ENCODE peak calls at places on chromosome 7, in four cellular contexts. One of them, this sample, is unnamed.

GRCh38 chr7:139574618-139575337 is 51.3 kb downstream of the CLEC2L start:
- DNase-seq in H9: no peak
- DNase-seq in IMR-90: no peak
- DNase-seq in H1: no peak
- DNase-seq in this sample: no peak

GRCh38 chr7:137703291-137704010 is 143.3 kb downstream of the DGKI start:
- DNase-seq in H9: no peak
- DNase-seq in IMR-90: no peak
- DNase-seq in H1: no peak
- DNase-seq in this sample: no peak

GRCh38 chr7:57205000-57205399 is 72.8 kb upstream of the ZNF479 start:
- DNase-seq in H9: no peak
- DNase-seq in IMR-90: no peak
- DNase-seq in H1: no peak
- DNase-seq in this sample: no peak

GRCh38 chr7:20542594-20542993 is 72.9 kb upstream of the ABCB5 start:
- DNase-seq in H9: no peak
- DNase-seq in IMR-90: no peak
- DNase-seq in H1: no peak
- DNase-seq in this sample: no peak

GRCh38 chr7:21542891-21543527 is at the start of gene DNAH11:
- DNase-seq in H9: peak
- DNase-seq in IMR-90: no peak
- DNase-seq in H1: peak
- DNase-seq in this sample: peak

GRCh38 chr7:68309806-68310205 is 1288.5 kb upstream of the AUTS2 start:
- DNase-seq in H9: no peak
- DNase-seq in IMR-90: no peak
- DNase-seq in H1: no peak
- DNase-seq in this sample: peak

GRCh38 chr7:131106681-131107342 is 220.9 kb upstream of the MKLN1 start:
- DNase-seq in H9: peak
- DNase-seq in IMR-90: no peak
- DNase-seq in H1: peak
- DNase-seq in this sample: peak

GRCh38 chr7:29296421-29296820 is 101.8 kb downstream of the CHN2 start:
- DNase-seq in H9: no peak
- DNase-seq in IMR-90: no peak
- DNase-seq in H1: no peak
- DNase-seq in this sample: no peak

GRCh38 chr7:98555403-98555802 is 61.7 kb upstream of the NPTX2 start:
- DNase-seq in H9: no peak
- DNase-seq in IMR-90: no peak
- DNase-seq in H1: no peak
- DNase-seq in this sample: no peak

GRCh38 chr7:105618016-105618296 is 36.7 kb upstream of the EFCAB10 start:
- DNase-seq in H9: no peak
- DNase-seq in IMR-90: no peak
- DNase-seq in H1: no peak
- DNase-seq in this sample: no peak

GRCh38 chr7:141158562-141158961 is 84.7 kb downstream of the TMEM178B start:
- DNase-seq in H9: peak
- DNase-seq in IMR-90: peak
- DNase-seq in H1: no peak
- DNase-seq in this sample: peak

GRCh38 chr7:142481548-142481947 is 223.7 kb upstream of the PRSS58 start:
- DNase-seq in H9: no peak
- DNase-seq in IMR-90: peak
- DNase-seq in H1: no peak
- DNase-seq in this sample: peak

GRCh38 chr7:45718464-45719330 is 144.5 kb downstream of the ADCY1 start:
- DNase-seq in H9: peak
- DNase-seq in IMR-90: peak
- DNase-seq in H1: peak
- DNase-seq in this sample: no peak

GRCh38 chr7:136526408-136527105 is 341.9 kb upstream of the CHRM2 start:
- DNase-seq in H9: no peak
- DNase-seq in IMR-90: no peak
- DNase-seq in H1: no peak
- DNase-seq in this sample: no peak

GRCh38 chr7:157709531-157710251 is 372.9 kb downstream of the DNAJB6 start:
- DNase-seq in H9: peak
- DNase-seq in IMR-90: no peak
- DNase-seq in H1: no peak
- DNase-seq in this sample: no peak

GRCh38 chr7:27364344-27364758 is 121.7 kb downstream of the EVX1 start:
- DNase-seq in H9: no peak
- DNase-seq in IMR-90: peak
- DNase-seq in H1: no peak
- DNase-seq in this sample: no peak

GRCh38 chr7:82166666-82167065 is 276.9 kb downstream of the CACNA2D1 start:
- DNase-seq in H9: no peak
- DNase-seq in IMR-90: no peak
- DNase-seq in H1: no peak
- DNase-seq in this sample: peak

GRCh38 chr7:92177362-92177761 is 1.6 kb downstream of the LRRD1 start:
- DNase-seq in H9: no peak
- DNase-seq in IMR-90: peak
- DNase-seq in H1: no peak
- DNase-seq in this sample: no peak

GRCh38 chr7:52053525-52053924 is 736.9 kb upstream of the COBL start:
- DNase-seq in H9: no peak
- DNase-seq in IMR-90: no peak
- DNase-seq in H1: no peak
- DNase-seq in this sample: no peak

GRCh38 chr7:41385996-41386395 is 316.9 kb downstream of the INHBA start:
- DNase-seq in H9: peak
- DNase-seq in IMR-90: peak
- DNase-seq in H1: no peak
- DNase-seq in this sample: peak

GRCh38 chr7:93150200-93150835 is 2.1 kb upstream of the SAMD9L start:
- DNase-seq in H9: no peak
- DNase-seq in IMR-90: peak
- DNase-seq in H1: no peak
- DNase-seq in this sample: no peak

DNA sequence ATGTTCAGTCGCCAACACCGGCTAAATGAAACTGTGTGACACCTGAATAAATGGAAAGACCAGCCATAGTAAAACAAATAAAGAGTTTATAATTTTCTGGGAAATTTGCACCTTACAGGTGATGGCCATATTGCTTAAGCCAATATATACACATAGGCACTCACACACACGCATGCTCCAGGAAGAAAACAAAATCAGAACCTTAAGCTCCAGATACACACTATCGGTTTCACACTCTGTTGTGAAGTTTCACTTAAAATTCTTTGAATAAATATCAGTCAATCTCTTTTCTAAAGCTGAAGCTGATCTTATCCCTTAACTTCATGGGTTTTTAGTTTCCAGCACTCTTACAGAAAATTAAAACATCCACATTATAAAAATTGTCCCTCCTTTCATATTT is 226.7 kb upstream of the MDFIC start:
- DNase-seq in H9: no peak
- DNase-seq in IMR-90: no peak
- DNase-seq in H1: no peak
- DNase-seq in this sample: no peak
- H4K5ac ChIP-seq in H9: no peak
- H4K5ac ChIP-seq in IMR-90: no peak
- H4K5ac ChIP-seq in H1: no peak
- H4K5ac ChIP-seq in this sample: no peak

DNA sequence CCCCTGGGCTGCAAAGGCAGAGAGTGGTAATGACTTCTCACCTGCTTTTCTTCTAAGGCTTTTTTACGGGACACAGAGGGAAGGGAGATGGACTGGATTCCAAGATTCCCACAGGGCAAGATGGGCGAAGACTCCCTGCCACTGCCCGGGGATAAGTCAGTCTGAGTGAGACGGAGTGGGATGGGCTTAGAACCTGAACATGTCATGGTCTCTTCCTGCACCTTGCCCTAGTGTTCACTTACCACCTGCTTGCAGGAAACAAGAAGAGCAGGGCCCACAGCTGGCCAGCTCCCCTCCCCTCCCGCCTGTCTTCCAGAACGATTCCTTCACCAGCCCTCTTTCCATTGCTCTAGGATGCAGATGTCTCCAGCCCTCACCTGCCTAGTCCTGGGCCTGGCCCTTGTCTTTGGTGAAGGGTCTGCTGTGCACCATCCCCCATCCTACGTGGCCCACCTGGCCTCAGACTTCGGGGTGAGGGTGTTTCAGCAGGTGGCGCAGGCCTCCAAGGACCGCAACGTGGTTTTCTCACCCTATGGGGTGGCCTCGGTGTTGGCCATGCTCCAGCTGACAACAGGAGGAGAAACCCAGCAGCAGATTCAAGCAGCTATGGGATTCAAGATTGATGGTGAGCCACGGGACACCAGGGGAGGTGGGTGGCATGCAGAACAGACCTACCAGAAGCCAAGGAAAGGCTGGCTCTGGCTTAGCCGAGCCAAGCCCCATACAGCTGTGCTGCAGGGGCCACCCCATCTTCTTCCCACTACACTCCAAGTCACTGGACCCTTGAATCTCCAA is 1.3 kb downstream of the SERPINE1 start:
- DNase-seq in H9: no peak
- DNase-seq in IMR-90: no peak
- DNase-seq in H1: no peak
- DNase-seq in this sample: no peak
- H4K5ac ChIP-seq in H9: no peak
- H4K5ac ChIP-seq in IMR-90: peak
- H4K5ac ChIP-seq in H1: no peak
- H4K5ac ChIP-seq in this sample: no peak

DNA sequence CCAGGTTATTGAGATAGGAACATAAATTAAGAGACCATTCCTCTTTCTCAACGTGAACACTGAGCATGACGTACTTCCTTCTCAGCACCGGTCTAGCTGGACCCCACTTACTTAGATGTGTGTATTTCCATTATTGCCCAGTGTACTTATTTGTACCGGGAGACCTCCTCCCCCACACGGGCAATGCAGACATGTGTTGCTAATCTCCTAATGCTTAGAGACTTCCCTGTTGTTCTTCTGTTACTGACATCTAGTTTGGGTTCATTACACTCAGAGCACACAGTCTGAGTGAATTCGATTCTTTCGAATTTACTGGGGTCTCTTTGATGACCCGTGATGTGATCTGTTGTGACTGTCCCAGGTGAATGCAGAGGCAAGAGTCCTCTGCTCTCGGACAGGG is 260.0 kb downstream of the MAD1L1 start:
- DNase-seq in H9: no peak
- DNase-seq in IMR-90: no peak
- DNase-seq in H1: no peak
- DNase-seq in this sample: no peak
- H4K5ac ChIP-seq in H9: no peak
- H4K5ac ChIP-seq in IMR-90: no peak
- H4K5ac ChIP-seq in H1: no peak
- H4K5ac ChIP-seq in this sample: no peak

GRCh38 chr7:151455690-151456089 is 15.7 kb upstream of the CRYGN start:
- DNase-seq in H9: no peak
- DNase-seq in IMR-90: no peak
- DNase-seq in H1: no peak
- DNase-seq in this sample: no peak

GRCh38 chr7:151457534-151457933 is 17.6 kb upstream of the CRYGN start:
- DNase-seq in H9: no peak
- DNase-seq in IMR-90: no peak
- DNase-seq in H1: no peak
- DNase-seq in this sample: no peak

GRCh38 chr7:151454932-151455530 is 15.1 kb upstream of the CRYGN start:
- DNase-seq in H9: peak
- DNase-seq in IMR-90: no peak
- DNase-seq in H1: no peak
- DNase-seq in this sample: no peak

GRCh38 chr7:151456276-151456675 is 16.3 kb upstream of the CRYGN start:
- DNase-seq in H9: peak
- DNase-seq in IMR-90: no peak
- DNase-seq in H1: no peak
- DNase-seq in this sample: no peak

DNA sequence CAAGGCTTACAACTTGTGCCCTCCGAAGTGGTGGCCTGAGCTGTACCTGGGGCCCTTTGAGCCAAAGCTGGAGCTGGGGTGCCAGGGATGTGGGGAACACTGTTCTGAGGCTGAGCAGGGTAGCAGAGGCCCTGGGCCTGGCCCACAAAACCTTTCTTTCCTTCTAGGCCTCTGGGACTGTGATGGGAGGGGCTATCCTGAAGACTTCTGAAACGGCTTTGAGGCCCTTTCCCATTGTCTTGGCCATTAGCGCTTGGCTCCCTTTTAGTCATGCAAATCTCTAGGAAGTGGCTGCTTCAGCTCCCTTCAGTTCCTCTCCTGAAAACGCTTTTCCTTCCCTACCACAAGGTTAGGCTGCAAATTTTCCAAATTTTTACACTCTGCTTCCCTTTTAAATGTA is 16.8 kb upstream of the CRYGN start:
- DNase-seq in H9: peak
- DNase-seq in IMR-90: no peak
- DNase-seq in H1: no peak
- DNase-seq in this sample: peak
- H4K5ac ChIP-seq in H9: no peak
- H4K5ac ChIP-seq in IMR-90: no peak
- H4K5ac ChIP-seq in H1: no peak
- H4K5ac ChIP-seq in this sample: no peak

DNA sequence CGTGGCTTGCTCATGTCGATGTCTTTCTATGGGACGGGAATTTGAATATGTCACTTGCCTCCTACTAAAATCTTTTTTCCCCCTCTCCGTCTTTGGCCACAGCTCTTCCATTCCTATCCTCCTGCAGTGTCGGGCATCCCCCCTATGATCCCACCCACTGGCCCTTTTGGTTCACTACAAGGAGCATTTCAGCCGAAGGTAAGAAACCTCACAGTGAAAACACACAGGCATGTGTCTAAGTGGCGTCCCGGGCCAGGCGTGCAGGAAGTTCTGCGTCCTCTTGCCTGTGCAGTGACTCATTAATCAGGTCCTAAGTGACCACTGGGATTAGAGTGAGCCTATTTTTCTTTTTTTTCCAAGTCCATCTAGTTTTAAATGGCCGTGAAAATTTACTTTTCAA is 360.5 kb upstream of the GALNT17 start:
- DNase-seq in H9: no peak
- DNase-seq in IMR-90: no peak
- DNase-seq in H1: no peak
- DNase-seq in this sample: peak
- H4K5ac ChIP-seq in H9: no peak
- H4K5ac ChIP-seq in IMR-90: no peak
- H4K5ac ChIP-seq in H1: no peak
- H4K5ac ChIP-seq in this sample: no peak

GRCh38 chr7:110911632-110912031 is 179.3 kb upstream of the LRRN3 start:
- DNase-seq in H9: no peak
- DNase-seq in IMR-90: no peak
- DNase-seq in H1: no peak
- DNase-seq in this sample: no peak

GRCh38 chr7:110918949-110919548 is 171.9 kb upstream of the LRRN3 start:
- DNase-seq in H9: no peak
- DNase-seq in IMR-90: no peak
- DNase-seq in H1: no peak
- DNase-seq in this sample: no peak

GRCh38 chr7:110909102-110909501 is 181.8 kb upstream of the LRRN3 start:
- DNase-seq in H9: no peak
- DNase-seq in IMR-90: no peak
- DNase-seq in H1: no peak
- DNase-seq in this sample: no peak

GRCh38 chr7:110914263-110914662 is 176.7 kb upstream of the LRRN3 start:
- DNase-seq in H9: no peak
- DNase-seq in IMR-90: no peak
- DNase-seq in H1: no peak
- DNase-seq in this sample: no peak
- H4K5ac ChIP-seq in H9: no peak
- H4K5ac ChIP-seq in IMR-90: no peak
- H4K5ac ChIP-seq in H1: no peak
- H4K5ac ChIP-seq in this sample: no peak